ENCODE peak calls at places on chromosomes 11 and 22, in eight cellular contexts. Z is A549, R is K562, V is H1, J is SK-N-SH, U is endothelial cell of umbilical vein, T is HCT116, G is GM12878. Y is an unnamed sample.

GRCh38 chr11:10743354-10744035 is 7.6 kb upstream of the CTR9 start:
- DNase-seq in Z (no peak), R (peak), V (no peak), J (no peak), U (no peak), T (no peak), G (no peak), Y (no peak)

GRCh38 chr11:112213753-112214152 is 12.5 kb upstream of the PTS start:
- DNase-seq in Z (no peak), R (no peak), V (no peak), J (no peak), U (no peak), T (no peak), G (no peak), Y (peak)

GRCh38 chr11:12631651-12632050 is 42.6 kb upstream of the TEAD1 start:
- DNase-seq in Z (no peak), R (no peak), V (no peak), J (no peak), U (no peak), T (no peak), G (no peak), Y (no peak)

GRCh38 chr11:116595305-116595880 is 177.4 kb downstream of the BUD13 start:
- DNase-seq in Z (no peak), R (no peak), V (no peak), J (no peak), U (no peak), T (no peak), G (no peak), Y (no peak)

GRCh38 chr11:114448749-114449484 is 9.7 kb downstream of the REXO2 start:
- DNase-seq in Z (no peak), R (no peak), V (no peak), J (no peak), U (no peak), T (no peak), G (no peak), Y (no peak)

GRCh38 chr11:120306519-120307242 is 18.4 kb upstream of the TLCD5 start:
- DNase-seq in Z (peak), R (peak), V (peak), J (no peak), U (peak), T (peak), G (no peak), Y (no peak)

GRCh38 chr22:44445731-44446130 is 52.3 kb downstream of the RTL6 start:
- DNase-seq in Z (no peak), R (no peak), V (no peak), J (no peak), U (no peak), T (no peak), G (no peak), Y (no peak)

GRCh38 chr11:94574193-94574961 is 7.2 kb downstream of the PIWIL4 start:
- DNase-seq in Z (no peak), R (peak), V (no peak), J (no peak), U (no peak), T (no peak), G (no peak), Y (no peak)

GRCh38 chr11:122963981-122964380 is 17.7 kb downstream of the BSX start:
- DNase-seq in Z (no peak), R (no peak), V (no peak), J (no peak), U (no peak), T (no peak), G (no peak), Y (no peak)

GRCh38 chr11:61797263-61797944 is 4.7 kb downstream of the FEN1 start:
- DNase-seq in Z (peak), R (peak), V (no peak), J (peak), U (peak), T (peak), G (peak), Y (peak)

GRCh38 chr22:49152930-49153770 is 674.5 kb downstream of the BRD1 start:
- DNase-seq in Z (no peak), R (no peak), V (no peak), J (no peak), U (no peak), T (no peak), G (no peak), Y (no peak)

GRCh38 chr11:3658252-3658651 is 12.9 kb downstream of the CHRNA10 start:
- DNase-seq in Z (no peak), R (no peak), V (no peak), J (no peak), U (no peak), T (no peak), G (no peak), Y (no peak)

GRCh38 chr11:78666675-78667129 is 92.0 kb upstream of the NARS2 start:
- DNase-seq in Z (no peak), R (peak), V (no peak), J (no peak), U (no peak), T (no peak), G (no peak), Y (no peak)

GRCh38 chr11:100671471-100671870 is 15.6 kb upstream of the ARHGAP42 start:
- DNase-seq in Z (no peak), R (no peak), V (no peak), J (no peak), U (no peak), T (no peak), G (no peak), Y (peak)

GRCh38 chr22:46297151-46297819 is 615 bp downstream of the GTSE1 start:
- DNase-seq in Z (no peak), R (peak), V (no peak), J (no peak), U (peak), T (no peak), G (no peak), Y (peak)

GRCh38 chr22:38781033-38781432 is 12.9 kb downstream of the DNAL4 start:
- DNase-seq in Z (no peak), R (no peak), V (no peak), J (no peak), U (no peak), T (no peak), G (no peak), Y (no peak)

GRCh38 chr11:134587345-134587744 is 175.3 kb upstream of the B3GAT1 start:
- DNase-seq in Z (no peak), R (no peak), V (no peak), J (no peak), U (no peak), T (no peak), G (no peak), Y (no peak)

GRCh38 chr11:9577032-9577431 is 3.6 kb downstream of the WEE1 start:
- DNase-seq in Z (no peak), R (no peak), V (no peak), J (no peak), U (peak), T (no peak), G (no peak), Y (no peak)

GRCh38 chr22:48506506-48507145 is 1321.0 kb downstream of the BRD1 start:
- DNase-seq in Z (no peak), R (no peak), V (no peak), J (no peak), U (no peak), T (no peak), G (no peak), Y (no peak)

GRCh38 chr11:65555693-65556231 is 2.4 kb downstream of the LTBP3 start:
- DNase-seq in Z (peak), R (peak), V (no peak), J (peak), U (peak), T (peak), G (no peak), Y (peak)

GRCh38 chr11:11387906-11388305 is 34.9 kb upstream of the CSNK2A3 start:
- DNase-seq in Z (no peak), R (no peak), V (no peak), J (no peak), U (no peak), T (no peak), G (no peak), Y (no peak)

GRCh38 chr11:77749232-77749631 is 71.3 kb downstream of the RSF1 start:
- DNase-seq in Z (no peak), R (no peak), V (no peak), J (no peak), U (no peak), T (no peak), G (no peak), Y (no peak)

GRCh38 chr11:1261241-1262071 is 38.6 kb downstream of the MUC5B start:
- DNase-seq in Z (no peak), R (no peak), V (no peak), J (no peak), U (no peak), T (no peak), G (no peak), Y (no peak)

GRCh38 chr11:1262172-1263006 is 39.5 kb downstream of the MUC5B start:
- DNase-seq in Z (peak), R (peak), V (peak), J (peak), U (peak), T (peak), G (peak), Y (peak)

GRCh38 chr11:1260620-1261019 is 37.8 kb downstream of the MUC5B start:
- DNase-seq in Z (no peak), R (no peak), V (no peak), J (no peak), U (no peak), T (no peak), G (no peak), Y (no peak)

GRCh38 chr11:1260023-1260501 is 37.2 kb downstream of the MUC5B start:
- DNase-seq in Z (peak), R (peak), V (no peak), J (peak), U (no peak), T (peak), G (no peak), Y (peak)

DNA sequence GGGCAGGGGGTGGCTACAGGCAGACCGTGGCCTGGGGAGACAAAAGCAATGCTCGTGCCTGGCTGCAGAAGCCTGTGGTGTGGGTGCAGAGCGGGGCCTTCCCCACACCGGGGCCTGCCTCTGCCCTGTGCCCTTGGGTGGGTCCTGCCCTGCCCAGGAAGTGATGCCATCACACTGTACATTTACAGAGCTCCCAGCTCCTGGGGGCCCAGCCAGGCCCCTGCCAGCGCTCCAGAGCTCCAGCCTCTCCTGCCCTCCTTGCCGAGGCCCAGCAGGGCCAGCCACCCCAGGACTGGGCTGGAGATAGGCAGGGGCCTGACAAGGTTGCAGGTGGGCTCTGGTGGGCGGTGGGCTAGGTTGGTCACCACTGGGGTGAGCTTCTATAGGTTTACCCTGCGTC is 40.2 kb downstream of the MUC5B start:
- DNase-seq in Z (no peak), R (no peak), V (no peak), J (no peak), U (no peak), T (no peak), G (no peak), Y (peak)
- H3K27ac ChIP-seq in Z (peak), R (no peak), V (no peak), J (peak), U (no peak), T (peak), G (no peak), Y (peak)

GRCh38 chr11:109378049-109378448 is 43.9 kb upstream of the C11orf87 start:
- DNase-seq in Z (no peak), R (no peak), V (no peak), J (no peak), U (no peak), T (no peak), G (no peak), Y (no peak)
- TF ChIP-seq MAX in Z (no peak), R (no peak), V (no peak), J (no peak), U (no peak), T (no peak), G (no peak), Y (no peak)

GRCh38 chr22:21811982-21812381 is 55.5 kb downstream of the MAPK1 start:
- DNase-seq in Z (no peak), R (no peak), V (no peak), J (no peak), U (no peak), T (no peak), G (no peak), Y (no peak)

GRCh38 chr22:21802673-21803072 is 64.8 kb downstream of the MAPK1 start:
- DNase-seq in Z (no peak), R (no peak), V (no peak), J (no peak), U (no peak), T (no peak), G (no peak), Y (no peak)

GRCh38 chr22:21803859-21804258 is 63.6 kb downstream of the MAPK1 start:
- DNase-seq in Z (no peak), R (no peak), V (no peak), J (no peak), U (no peak), T (no peak), G (no peak), Y (no peak)

GRCh38 chr22:21808130-21808529 is 59.3 kb downstream of the MAPK1 start:
- DNase-seq in Z (no peak), R (no peak), V (no peak), J (no peak), U (no peak), T (no peak), G (no peak), Y (no peak)

DNA sequence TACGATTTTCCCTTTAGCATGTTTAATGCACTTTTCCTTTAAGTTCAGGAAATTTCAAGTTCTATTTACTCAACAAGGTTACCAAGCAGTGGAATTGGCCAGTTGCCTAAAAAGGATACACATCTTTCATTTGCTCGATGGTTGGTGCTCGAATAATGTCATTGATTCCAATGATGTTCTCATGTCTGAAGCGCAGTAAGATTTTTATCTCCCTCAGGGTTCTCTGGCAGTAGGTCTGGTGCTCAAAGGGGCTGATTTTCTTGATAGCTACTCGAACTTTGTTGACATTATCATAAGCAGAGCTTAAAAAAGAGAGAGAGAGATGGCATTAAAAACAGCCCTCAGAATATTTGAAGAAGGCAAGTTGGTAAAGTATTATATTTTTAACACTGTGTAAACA is 59.9 kb downstream of the MAPK1 start:
- DNase-seq in Z (no peak), R (no peak), V (no peak), J (peak), U (peak), T (no peak), G (no peak), Y (no peak)
- H3K27ac ChIP-seq in Z (no peak), R (no peak), V (no peak), J (no peak), U (no peak), T (no peak), G (no peak), Y (no peak)

GRCh38 chr11:1219446-1219835 is 3.4 kb upstream of the MUC5B start:
- DNase-seq in Z (no peak), R (no peak), V (no peak), J (no peak), U (no peak), T (no peak), G (no peak), Y (no peak)
- TF ChIP-seq MAX in Z (no peak), R (no peak), V (no peak), J (no peak), U (no peak), T (no peak), G (no peak), Y (no peak)